ENCODE peak calls at places on chromosomes 2 and 18, in eight cellular contexts. H is stimulated activated CD4-positive, alpha-beta T cell treated with anti-CD3 and anti-CD28 coated beads, Interleukin-15, amount 100 ng/mL, for 1 hour; P is right cardiac atrium; F is progenitor cell of endocrine pancreas; M is left cardiac atrium; W is lung; Z is endothelial cell of umbilical vein; Y is ovary. K is an unnamed sample.

GRCh38 chr2:131022731-131023130 is 70.5 kb downstream of the FAM168B start:
- DNase-seq in W (no peak), M (no peak), P (no peak), Z (no peak), H (no peak), F (no peak), Y (no peak), K (no peak)

GRCh38 chr2:26582890-26583289 is 58.3 kb downstream of the CIB4 start:
- DNase-seq in F (no peak), P (no peak), W (no peak), H (no peak), Y (no peak), M (no peak), Z (no peak), K (peak; percentile 27)

GRCh38 chr2:97751752-97752151 is 38.4 kb downstream of the ZAP70 start:
- DNase-seq in F (no peak), M (peak; percentile 44), Z (no peak), P (no peak), H (no peak), Y (no peak), W (no peak), K (no peak)

GRCh38 chr18:3454365-3455089 is 4.6 kb downstream of the TGIF1 start:
- DNase-seq in P (no peak), H (no peak), Y (peak; percentile 23), F (no peak), W (no peak), Z (peak; percentile 95), M (no peak), K (no peak)

GRCh38 chr2:20617892-20618467 is 32.9 kb downstream of the HS1BP3 start:
- DNase-seq in W (peak; percentile 97), Z (peak; percentile 98), H (no peak), M (peak; percentile 99), Y (peak; percentile 100), F (no peak), P (peak; percentile 99), K (peak; percentile 98)

GRCh38 chr18:56000041-56000440 is 412.0 kb upstream of the TCF4 start:
- DNase-seq in M (no peak), H (no peak), Y (no peak), Z (no peak), F (no peak), P (no peak), W (no peak), K (no peak)

GRCh38 chr2:130977461-130978050 is 115.7 kb downstream of the FAM168B start:
- DNase-seq in F (no peak), Y (no peak), P (no peak), W (no peak), M (no peak), H (no peak), Z (no peak), K (no peak)

GRCh38 chr2:102724016-102724490 is 37.8 kb upstream of the TMEM182 start:
- DNase-seq in Z (no peak), W (no peak), Y (no peak), M (no peak), P (no peak), F (no peak), H (no peak), K (no peak)

GRCh38 chr18:79191956-79192355 is 122.8 kb downstream of the ATP9B start:
- DNase-seq in Y (no peak), H (no peak), W (no peak), P (no peak), F (no peak), M (no peak), Z (no peak), K (no peak)

GRCh38 chr18:55763298-55763697 is 175.3 kb upstream of the TCF4 start:
- DNase-seq in P (no peak), F (no peak), Z (peak; percentile 62), M (no peak), H (no peak), Y (no peak), W (no peak), K (no peak)

GRCh38 chr2:172251231-172251630 is 148.5 kb upstream of the DLX2 start:
- DNase-seq in Z (peak; percentile 91), P (no peak), M (no peak), H (no peak), W (no peak), F (no peak), Y (no peak), K (no peak)

GRCh38 chr2:232449964-232450363 is 6.0 kb upstream of the ALPI start:
- DNase-seq in P (no peak), Y (no peak), H (no peak), W (no peak), Z (no peak), M (no peak), F (no peak), K (no peak)

GRCh38 chr18:80023173-80023572 is 11.1 kb upstream of the RBFA start:
- DNase-seq in Y (no peak), W (no peak), F (no peak), P (no peak), Z (no peak), M (no peak), H (no peak), K (no peak)

GRCh38 chr2:194166818-194167217 is 1490.2 kb upstream of the SLC39A10 start:
- DNase-seq in P (no peak), W (no peak), Z (peak; percentile 6), F (no peak), M (no peak), Y (no peak), H (no peak), K (no peak)

GRCh38 chr2:71358931-71359671 is 27.5 kb downstream of the ZNF638 start:
- DNase-seq in Z (no peak), P (no peak), H (no peak), F (no peak), Y (no peak), W (no peak), M (no peak), K (no peak)

GRCh38 chr2:104521247-104521646 is 332.7 kb upstream of the POU3F3 start:
- DNase-seq in Z (no peak), M (no peak), P (no peak), F (no peak), W (no peak), Y (no peak), H (no peak), K (no peak)

K was measured in ureter.